ENCODE peak calls at places on chromosomes 7 and 10, in seven cellular contexts. T is activated CD8-positive, alpha-beta T cell treated with anti-CD3 and anti-CD28 coated beads, Interleukin-2, amount 10 ng/mL, durations not matched to agents 7 days and 5 days; D is T follicular helper cell; Q is activated CD4-positive, alpha-beta memory T cell treated with anti-CD3 and anti-CD28 coated beads, Interleukin-2, amount 10 ng/mL, durations not matched to agents 7 days and 5 days; R is EL; V is cardiac muscle cell; E is GM19239. G is an unnamed sample.

GRCh38 chr7:157750291-157750690 is 413.5 kb downstream of the DNAJB6 start:
- DNase-seq in T (no peak), D (no peak), Q (no peak), R (no peak), V (no peak), E (no peak), G (no peak)

GRCh38 chr10:94314913-94315545 is 47.7 kb downstream of the NOC3L start:
- DNase-seq in T (no peak), D (no peak), Q (no peak), R (no peak), V (peak), E (no peak), G (peak)

GRCh38 chr7:158814637-158815036 is 14.7 kb downstream of the ESYT2 start:
- DNase-seq in T (peak), D (peak), Q (peak), R (no peak), V (peak), E (no peak), G (no peak)

GRCh38 chr10:64234489-64234888 is 713.3 kb downstream of the REEP3 start:
- DNase-seq in T (no peak), D (no peak), Q (no peak), R (no peak), V (no peak), E (no peak), G (no peak)

GRCh38 chr10:30784896-30785605 is 155.5 kb upstream of the LYZL2 start:
- DNase-seq in T (peak), D (no peak), Q (peak), R (peak), V (peak), E (no peak), G (peak)

GRCh38 chr7:26490631-26491624 is 199.3 kb downstream of the SNX10 start:
- DNase-seq in T (no peak), D (no peak), Q (no peak), R (no peak), V (no peak), E (no peak), G (peak)

GRCh38 chr10:3671431-3671955 is 113.5 kb downstream of the KLF6 start:
- DNase-seq in T (no peak), D (no peak), Q (no peak), R (no peak), V (no peak), E (no peak), G (no peak)

GRCh38 chr10:79197558-79197957 is 128.8 kb downstream of the ZMIZ1 start:
- DNase-seq in T (no peak), D (no peak), Q (no peak), R (no peak), V (no peak), E (no peak), G (no peak)

GRCh38 chr10:117663750-117664149 is 121.2 kb downstream of the EMX2 start:
- DNase-seq in T (no peak), D (no peak), Q (no peak), R (peak), V (peak), E (peak), G (no peak)

GRCh38 chr10:132028706-132029105 is 37.0 kb upstream of the JAKMIP3 start:
- DNase-seq in T (no peak), D (no peak), Q (no peak), R (no peak), V (no peak), E (no peak), G (no peak)

GRCh38 chr10:94092848-94093247 is 99.1 kb downstream of the PLCE1 start:
- DNase-seq in T (no peak), D (no peak), Q (no peak), R (peak), V (peak), E (no peak), G (no peak)

GRCh38 chr7:28815369-28815927 is 142.7 kb downstream of the TRIL start:
- DNase-seq in T (no peak), D (no peak), Q (no peak), R (no peak), V (peak), E (no peak), G (no peak)

GRCh38 chr10:15166325-15166724 is 2.2 kb downstream of the NMT2 start:
- DNase-seq in T (no peak), D (no peak), Q (no peak), R (no peak), V (peak), E (no peak), G (no peak)